ENCODE peak calls at places on chromosomes 6 and 20, in seven cellular contexts. E is natural killer cell, Y is A673, C is kidney epithelial cell, R is AG04449, V is breast epithelium, F is body of pancreas. N is an unnamed sample.
A peak's percentile ranks its signal among the peaks of the same experiment; 100 is the strongest.

GRCh38 chr6:101226677-101227135 is 166.8 kb upstream of the GRIK2 start:
- DNase-seq in E (no peak), Y (peak; percentile 73), C (no peak), R (no peak), V (no peak), F (no peak), N (peak; percentile 10)

GRCh38 chr6:56538851-56539250 is 103.8 kb downstream of the DST start:
- DNase-seq in E (no peak), Y (no peak), C (no peak), R (no peak), V (no peak), F (no peak), N (no peak)

GRCh38 chr20:32034581-32035397 is 17.3 kb upstream of the HCK start:
- DNase-seq in E (no peak), Y (no peak), C (no peak), R (no peak), V (no peak), F (no peak), N (no peak)

GRCh38 chr6:30162265-30163089 is 869 bp upstream of the TRIM15 start:
- DNase-seq in E (no peak), Y (no peak), C (no peak), R (no peak), V (no peak), F (no peak), N (no peak)

GRCh38 chr6:37940074-37940847 is 120.7 kb downstream of the ZFAND3 start:
- DNase-seq in E (no peak), Y (peak; percentile 79), C (no peak), R (peak; percentile 7), V (no peak), F (peak; percentile 58), N (no peak)

GRCh38 chr6:72947534-72947933 is 277.8 kb downstream of the KHDC1L start:
- DNase-seq in E (no peak), Y (no peak), C (no peak), R (no peak), V (no peak), F (no peak), N (no peak)

GRCh38 chr20:4633780-4634179 is 87.9 kb upstream of the PRND start:
- DNase-seq in E (no peak), Y (peak; percentile 62), C (peak; percentile 12), R (peak; percentile 77), V (no peak), F (no peak), N (no peak)

GRCh38 chr20:53652859-53653520 is 59.4 kb upstream of the ZNF217 start:
- DNase-seq in E (no peak), Y (no peak), C (no peak), R (no peak), V (no peak), F (no peak), N (no peak)

GRCh38 chr6:131172237-131172636 is 37.0 kb downstream of the AKAP7 start:
- DNase-seq in E (no peak), Y (no peak), C (no peak), R (no peak), V (no peak), F (no peak), N (no peak)

GRCh38 chr20:52172392-52173047 is 19.1 kb downstream of the ZFP64 start:
- DNase-seq in E (no peak), Y (no peak), C (no peak), R (no peak), V (no peak), F (no peak), N (no peak)

GRCh38 chr6:87200469-87201174 is 45.3 kb downstream of the ZNF292 start:
- DNase-seq in E (no peak), Y (peak; percentile 46), C (no peak), R (no peak), V (no peak), F (peak; percentile 17), N (no peak)

GRCh38 chr6:125906158-125906998 is 50.2 kb upstream of the HINT3 start:
- DNase-seq in E (no peak), Y (peak; percentile 66), C (no peak), R (no peak), V (no peak), F (peak; percentile 62), N (peak; percentile 34)

GRCh38 chr6:160132776-160133338 is 11.2 kb downstream of the SLC22A1 start:
- DNase-seq in E (no peak), Y (no peak), C (peak; percentile 2), R (no peak), V (no peak), F (no peak), N (no peak)

GRCh38 chr6:98845201-98846020 is 11.0 kb downstream of the POU3F2 start:
- DNase-seq in E (peak; percentile 36), Y (peak; percentile 96), C (peak; percentile 16), R (peak; percentile 23), V (no peak), F (peak; percentile 78), N (peak; percentile 90)

GRCh38 chr6:28985396-28986164 is 19.5 kb downstream of the ZNF311 start:
- DNase-seq in E (no peak), Y (peak; percentile 97), C (peak; percentile 93), R (peak; percentile 93), V (peak; percentile 84), F (peak; percentile 90), N (peak; percentile 65)

GRCh38 chr20:33703498-33704137 is 16.5 kb downstream of the PXMP4 start:
- DNase-seq in E (no peak), Y (no peak), C (no peak), R (no peak), V (no peak), F (no peak), N (no peak)

GRCh38 chr6:157688960-157689599 is 134.0 kb upstream of the SNX9 start:
- DNase-seq in E (no peak), Y (peak; percentile 14), C (no peak), R (no peak), V (no peak), F (no peak), N (no peak)

GRCh38 chr20:4949833-4950178 is 51.5 kb downstream of the SLC23A2 start:
- DNase-seq in E (no peak), Y (peak; percentile 43), C (no peak), R (no peak), V (no peak), F (no peak), N (no peak)

DNA sequence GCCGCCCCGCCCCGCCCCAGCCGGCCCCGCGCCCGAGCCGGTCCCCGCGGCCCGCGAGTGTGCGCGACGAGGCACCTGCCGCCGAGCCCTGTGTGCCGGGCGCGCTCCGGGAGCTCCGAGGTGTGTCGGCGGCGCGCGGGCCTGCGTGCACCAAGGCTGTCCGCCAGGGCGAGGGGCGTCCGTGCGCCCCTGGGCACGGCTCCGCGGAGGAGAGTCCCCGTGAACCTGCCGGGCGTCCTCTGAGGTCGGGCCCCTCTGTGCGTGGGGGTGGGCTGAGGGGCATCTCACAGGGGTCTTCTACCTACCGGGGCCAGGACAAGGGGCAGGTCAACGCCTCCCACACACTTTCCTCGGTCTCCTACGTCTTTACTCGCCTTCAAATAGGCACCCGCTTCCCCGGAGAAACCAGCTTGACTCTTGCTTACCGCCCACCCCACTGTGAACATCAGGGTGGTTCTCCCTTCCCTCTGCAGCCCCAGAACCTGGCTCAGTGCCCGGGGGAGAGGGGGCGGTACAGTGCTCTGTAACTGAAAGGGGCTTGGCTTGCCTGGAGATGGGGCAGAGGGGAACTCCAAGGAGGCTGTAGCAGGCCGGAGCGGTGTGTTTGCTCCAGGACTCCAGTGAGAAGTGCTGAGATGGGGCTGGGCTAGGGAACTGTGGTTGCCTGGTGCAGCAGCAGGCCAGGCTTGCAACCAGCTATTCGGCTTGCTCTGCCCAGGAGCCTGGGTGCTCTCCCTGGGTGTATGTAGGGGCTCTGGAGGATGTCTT is at the start of gene SAMD10:
- DNase-seq in E (peak; percentile 54), Y (peak; percentile 87), C (no peak), R (no peak), V (no peak), F (peak; percentile 65), N (peak; percentile 45)
- TF ChIP-seq CTCF in E (no peak), Y (no peak), C (no peak), R (peak; percentile 8), V (peak; percentile 51), F (peak; percentile 41), N (peak; percentile 57)

GRCh38 chr6:117352466-117353081 is 73.2 kb downstream of the ROS1 start:
- DNase-seq in E (no peak), Y (peak; percentile 1), C (no peak), R (no peak), V (no peak), F (no peak), N (no peak)
- TF ChIP-seq CTCF in E (peak; percentile 8), Y (peak; percentile 45), C (peak; percentile 64), R (peak; percentile 34), V (no peak), F (peak; percentile 32), N (peak; percentile 71)

DNA sequence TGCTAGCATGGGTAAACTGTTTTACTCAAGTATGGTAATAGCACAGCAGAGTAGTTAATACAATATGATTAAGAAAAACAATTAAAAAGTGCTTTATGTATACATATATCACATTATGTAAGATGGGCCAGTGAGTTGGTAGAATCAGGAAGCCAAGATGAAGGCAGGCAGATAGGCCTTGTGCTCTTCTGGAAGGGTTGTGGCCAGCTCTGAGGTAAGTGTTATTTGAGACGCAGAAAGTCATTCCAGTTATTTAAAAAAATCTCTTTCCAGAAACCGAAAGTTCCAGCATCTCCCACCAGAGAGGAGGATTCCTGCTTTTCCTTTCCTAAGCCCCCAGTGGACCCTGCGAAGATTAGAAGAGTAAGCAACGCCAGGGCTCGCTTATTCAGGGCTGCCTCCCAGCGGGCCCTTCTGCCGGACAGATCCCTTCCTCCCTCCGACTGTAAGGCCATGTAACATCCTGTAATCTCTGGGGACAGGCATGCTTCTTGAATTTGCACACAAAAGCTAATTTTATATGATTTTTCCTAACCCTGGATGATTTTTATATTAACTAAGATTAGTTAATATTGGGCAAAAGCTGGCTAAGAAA is 20.4 kb downstream of the ARMC2 start:
- DNase-seq in E (no peak), Y (no peak), C (no peak), R (no peak), V (no peak), F (no peak), N (no peak)
- TF ChIP-seq CTCF in E (no peak), Y (no peak), C (no peak), R (no peak), V (no peak), F (no peak), N (no peak)

DNA sequence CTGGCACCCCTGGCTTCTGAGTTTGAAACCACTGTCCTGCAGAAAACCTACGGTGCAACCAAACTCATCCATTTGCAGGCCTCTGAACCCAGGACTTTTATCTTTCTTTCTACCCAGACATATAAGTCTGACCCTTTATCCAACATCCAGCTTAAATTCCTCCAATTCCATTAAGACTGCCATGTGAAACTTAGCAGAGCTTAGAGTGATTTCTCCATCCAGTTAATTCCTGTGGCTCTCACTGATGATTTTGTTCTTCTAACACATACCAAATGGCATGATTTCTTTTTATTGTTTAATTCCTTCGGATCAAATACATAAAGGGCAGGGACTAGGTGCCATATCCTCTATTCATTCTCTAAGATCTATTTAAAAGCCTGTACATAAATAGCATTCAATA is 93.0 kb downstream of the TASP1 start:
- DNase-seq in E (no peak), Y (no peak), C (no peak), R (no peak), V (no peak), F (no peak), N (no peak)
- TF ChIP-seq CTCF in E (no peak), Y (no peak), C (no peak), R (no peak), V (no peak), F (no peak), N (no peak)

DNA sequence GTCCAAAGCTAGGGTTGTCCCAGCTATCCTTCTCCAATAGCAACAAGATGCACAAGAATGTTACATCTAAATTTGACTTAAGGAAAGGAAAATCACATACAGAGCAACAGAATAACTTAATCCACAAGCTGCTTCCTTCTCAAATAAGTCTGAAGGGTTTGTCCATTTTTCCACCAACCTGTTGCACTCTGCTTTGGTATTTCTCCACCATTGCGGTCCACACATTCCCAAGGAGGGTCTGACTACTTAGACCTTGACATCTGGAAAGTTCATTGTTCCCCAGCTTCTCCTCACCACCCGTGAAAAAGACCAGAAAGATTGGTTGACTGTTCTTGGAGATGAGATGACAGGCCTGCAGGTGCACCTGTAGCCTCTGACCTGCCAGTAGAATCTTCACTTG is 72.5 kb downstream of the PDSS2 start:
- DNase-seq in E (no peak), Y (no peak), C (no peak), R (no peak), V (no peak), F (no peak), N (no peak)
- TF ChIP-seq CTCF in E (no peak), Y (no peak), C (no peak), R (no peak), V (no peak), F (no peak), N (no peak)

N was measured in neural crest cell.